ENCODE peak calls at places on chromosome 21, in six cellular contexts. Z is ecto neural progenitor cell; C is AG09319; X is LoVo; Q is activated CD4-positive, alpha-beta T cell treated with anti-CD3 and anti-CD28 coated beads, Interleukin-2, amount 50 U/mL, for 4 hours; O is ovary. J is an unnamed sample.

GRCh38 chr21:44450999-44451398 is 4.3 kb upstream of the LRRC3 start:
- DNase-seq in Z (no peak), C (no peak), X (no peak), Q (no peak), O (no peak), J (no peak)

GRCh38 chr21:34915364-34915834 is 133.7 kb downstream of the RUNX1 start:
- DNase-seq in Z (no peak), C (no peak), X (peak), Q (no peak), O (no peak), J (no peak)

GRCh38 chr21:18244721-18245486 is at the start of gene CHODL:
- DNase-seq in Z (peak), C (no peak), X (no peak), Q (no peak), O (no peak), J (peak)

GRCh38 chr21:32135401-32136363 is 143.2 kb downstream of the MIS18A start:
- DNase-seq in Z (peak), C (peak), X (no peak), Q (no peak), O (no peak), J (no peak)

GRCh38 chr21:44681861-44682579 is at the start of gene KRTAP12-1:
- DNase-seq in Z (no peak), C (no peak), X (no peak), Q (no peak), O (no peak), J (no peak)

GRCh38 chr21:32457360-32457840 is 44.9 kb downstream of the EVA1C start:
- DNase-seq in Z (no peak), C (no peak), X (peak), Q (no peak), O (peak), J (peak)

GRCh38 chr21:44901391-44902074 is 19.2 kb downstream of the ITGB2 start:
- DNase-seq in Z (no peak), C (no peak), X (no peak), Q (no peak), O (no peak), J (no peak)

GRCh38 chr21:42513151-42513984 is at the start of gene SLC37A1:
- DNase-seq in Z (peak), C (no peak), X (peak), Q (no peak), O (no peak), J (no peak)

GRCh38 chr21:43939443-43940328 is 72.4 kb upstream of the TRAPPC10 start:
- DNase-seq in Z (no peak), C (no peak), X (no peak), Q (no peak), O (no peak), J (no peak)

GRCh38 chr21:36803801-36804452 is 105.0 kb downstream of the SIM2 start:
- DNase-seq in Z (no peak), C (no peak), X (no peak), Q (no peak), O (no peak), J (no peak)

GRCh38 chr21:45997495-45998275 is 16.1 kb downstream of the COL6A1 start:
- DNase-seq in Z (no peak), C (no peak), X (no peak), Q (no peak), O (peak), J (no peak)

GRCh38 chr21:45947296-45947695 is 34.3 kb upstream of the COL6A1 start:
- DNase-seq in Z (no peak), C (no peak), X (no peak), Q (no peak), O (no peak), J (no peak)